ENCODE peak calls at places on chromosomes 6 and 20, in four cellular contexts. N, Z, S and M are unnamed samples.

GRCh38 chr20:50691585-50692552 is 527 bp upstream of the RIPOR3 start:
- DNase-seq in N (peak; percentile 64), S (no peak), Z (no peak), M (peak; percentile 80)

GRCh38 chr6:20746805-20747204 is 212.5 kb downstream of the CDKAL1 start:
- DNase-seq in N (no peak), Z (no peak), S (no peak), M (no peak)

GRCh38 chr20:44264287-44264686 is 17.2 kb downstream of the GDAP1L1 start:
- DNase-seq in Z (peak; percentile 56), S (no peak), N (no peak), M (peak; percentile 4)

GRCh38 chr6:30907758-30908591 is at the start of gene GTF2H4:
- DNase-seq in Z (peak; percentile 98), N (peak; percentile 98), S (peak; percentile 93), M (peak; percentile 99)

GRCh38 chr6:129494099-129494498 is 215.9 kb downstream of the ARHGAP18 start:
- DNase-seq in S (no peak), Z (no peak), N (peak; percentile 46), M (peak; percentile 42)

GRCh38 chr6:47169785-47170685 is 127.9 kb upstream of the ADGRF1 start:
- DNase-seq in Z (no peak), N (peak; percentile 47), S (no peak), M (peak; percentile 61)

GRCh38 chr6:30542915-30543314 is 13.4 kb downstream of the GNL1 start:
- DNase-seq in Z (no peak), S (no peak), N (peak; percentile 12), M (peak; percentile 23)

GRCh38 chr20:57399587-57400261 is 8.5 kb downstream of the RBM38 start:
- DNase-seq in S (no peak), N (peak; percentile 20), Z (no peak), M (no peak)

GRCh38 chr20:24993337-24994185 is 1.0 kb upstream of the APMAP start:
- DNase-seq in Z (no peak), N (peak; percentile 36), S (peak; percentile 20), M (peak; percentile 79)

GRCh38 chr20:3661836-3662665 is 1.1 kb downstream of the GFRA4 start:
- DNase-seq in S (no peak), Z (no peak), N (no peak), M (no peak)

GRCh38 chr6:29941006-29941405 is 1.3 kb upstream of the HLA-A start:
- DNase-seq in N (no peak), Z (no peak), S (no peak), M (no peak)

DNA sequence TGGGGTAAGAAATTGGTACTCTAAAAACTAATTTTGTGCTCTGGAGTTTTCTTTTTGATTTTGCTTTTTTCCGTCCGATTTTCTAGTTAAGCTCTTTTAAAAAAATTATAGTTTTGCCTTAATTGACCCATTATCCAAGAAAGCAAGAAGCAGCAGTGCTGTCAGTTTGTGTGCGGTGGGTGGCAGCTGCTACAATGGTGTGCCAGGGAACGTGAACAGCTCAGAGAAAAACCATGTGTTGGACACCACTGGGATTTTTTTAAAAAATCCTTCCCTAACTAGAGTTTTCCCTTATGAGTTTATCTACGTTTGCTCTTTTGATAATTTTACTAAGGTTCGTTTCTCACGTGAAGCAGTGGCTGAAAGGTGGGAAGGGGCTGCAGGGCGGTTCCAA is 8.0 kb downstream of the MAP3K5 start:
- DNase-seq in S (no peak), N (no peak), Z (no peak), M (no peak)
- TF ChIP-seq EZH2 in S (no peak), N (no peak), Z (no peak), M (no peak)

GRCh38 chr6:54132587-54132986 is 21.3 kb downstream of the MLIP start:
- DNase-seq in S (no peak), Z (no peak), N (no peak), M (no peak)
- H3K4me2 ChIP-seq in S (no peak overlapping the region), Z (no peak overlapping the region), N (no peak overlapping the region), M (no peak overlapping the region)

DNA sequence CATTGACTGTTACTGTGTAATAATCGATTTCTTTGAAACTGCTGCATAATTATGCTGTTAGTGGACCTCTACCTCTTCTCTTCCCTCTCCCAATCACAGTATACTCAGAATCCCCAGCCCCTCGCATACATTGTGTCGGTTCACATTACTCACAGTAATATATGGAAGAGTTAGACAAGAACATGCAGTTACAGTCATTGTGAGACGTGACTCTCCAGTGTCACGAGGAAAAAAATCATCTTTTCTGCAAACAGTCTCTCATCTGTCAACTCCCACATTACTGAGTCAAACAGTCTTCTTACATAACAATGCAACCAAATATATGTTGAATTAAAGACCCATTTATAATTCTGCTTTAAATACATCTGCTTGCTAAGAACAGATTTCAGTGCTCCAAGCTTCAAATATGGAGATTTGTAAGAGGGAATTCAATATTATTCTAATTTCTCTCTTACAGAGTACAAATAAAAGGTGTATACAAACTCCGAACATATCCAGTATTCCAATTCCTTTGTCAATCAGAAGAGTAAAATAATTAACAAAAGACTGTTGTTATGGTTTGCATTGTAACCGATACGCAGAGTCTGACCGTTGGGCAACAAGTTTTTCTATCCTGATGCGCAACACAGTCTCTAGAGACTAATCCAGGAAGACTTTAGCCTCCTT is 113.3 kb downstream of the TMEM242 start:
- DNase-seq in S (no peak), Z (no peak), N (no peak), M (no peak)
- H3K27ac ChIP-seq in S (no peak overlapping the region), Z (no peak overlapping the region), N (no peak overlapping the region), M (no peak overlapping the region)

DNA sequence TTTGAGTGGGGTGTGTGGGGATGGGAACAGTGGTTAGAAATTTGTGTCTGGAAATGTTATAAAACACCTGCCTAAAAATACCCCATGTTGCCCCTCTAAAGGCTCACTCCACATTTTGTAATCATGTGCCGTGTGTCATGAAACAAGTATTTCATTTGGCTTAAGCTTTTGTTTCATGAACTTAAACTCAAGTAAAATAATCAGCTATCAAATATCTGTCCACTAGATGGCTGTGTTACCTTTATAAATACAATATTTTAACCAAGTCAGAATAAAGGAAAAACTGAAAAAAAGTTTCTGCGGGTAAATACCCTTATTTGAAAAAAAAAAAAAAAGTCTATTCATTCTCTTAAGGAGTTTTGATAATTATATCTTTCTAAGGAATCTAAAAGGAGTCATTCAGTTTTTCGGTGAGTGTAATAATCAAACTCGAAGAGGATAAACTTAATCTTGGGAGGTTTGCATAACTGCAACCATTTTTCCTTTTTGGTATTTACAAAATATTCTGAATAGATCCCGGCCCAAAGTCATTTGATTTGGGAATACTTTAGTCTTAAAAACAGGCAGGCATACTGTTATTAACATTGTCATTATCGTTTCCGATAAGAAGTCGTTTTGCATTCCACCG is 29.9 kb upstream of the MTRF1L start:
- DNase-seq in S (no peak), N (peak; percentile 67), Z (no peak), M (peak; percentile 75)
- TF ChIP-seq EZH2 in S (no peak), N (no peak), Z (no peak), M (no peak)

DNA sequence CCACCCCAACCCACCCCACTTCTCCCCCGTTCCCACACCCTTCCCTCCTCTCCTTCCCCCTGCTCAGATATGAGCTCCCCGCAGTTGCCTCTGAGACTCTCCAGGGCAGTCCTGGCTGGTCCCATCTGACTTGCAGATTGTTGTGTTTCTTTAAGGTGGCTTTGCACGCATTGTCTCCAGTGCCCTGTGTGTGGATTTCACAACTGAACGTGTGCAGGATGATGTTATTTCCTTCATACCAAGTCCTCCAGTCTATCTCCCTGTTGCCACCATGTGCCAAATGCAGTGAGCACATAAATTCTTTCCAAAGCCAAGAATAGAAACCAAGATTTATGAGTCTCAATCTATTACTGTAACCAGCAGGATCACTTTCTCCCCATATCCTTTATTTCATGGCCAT is 79.1 kb downstream of the TMEM242 start:
- DNase-seq in Z (no peak), S (no peak), N (peak; percentile 84), M (peak; percentile 97)
- H3K4me2 ChIP-seq in Z (no peak overlapping the region), S (no peak overlapping the region), N (no peak overlapping the region), M (peak overlapping the region; percentile 27)

DNA sequence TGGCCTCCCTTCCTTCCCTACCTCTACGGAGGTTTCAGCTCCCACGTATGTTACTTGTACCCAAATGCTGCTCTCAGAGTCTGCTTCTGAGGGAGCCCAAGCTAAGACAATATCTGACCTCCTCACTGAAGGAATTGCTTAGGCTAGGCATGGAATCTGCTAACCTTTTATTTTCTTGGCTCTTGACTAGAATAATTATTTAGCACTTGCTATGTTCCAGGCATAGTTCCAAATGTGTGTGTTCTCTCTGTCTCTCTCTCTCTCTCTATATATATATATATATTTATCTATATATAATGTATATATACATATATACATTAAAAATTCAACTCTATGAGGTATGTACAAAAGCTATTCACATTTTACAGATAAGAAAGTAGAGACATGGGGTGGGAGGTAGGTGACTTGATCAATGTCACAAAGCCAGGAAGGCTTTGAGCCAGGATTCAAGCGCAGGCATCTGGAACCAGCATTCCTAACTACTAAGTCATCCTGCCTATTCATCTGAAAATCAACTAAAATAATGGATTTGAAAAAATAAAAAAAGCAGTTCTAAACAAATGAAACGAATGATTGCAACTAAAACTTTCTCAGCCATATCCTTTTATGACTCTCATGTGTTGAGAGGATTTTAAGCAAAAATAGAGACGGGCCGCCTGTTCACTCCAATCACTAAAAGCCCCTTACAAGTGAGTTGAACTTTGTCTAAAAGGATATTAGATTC is 189.7 kb upstream of the JAG1 start:
- DNase-seq in S (no peak), Z (no peak), N (peak; percentile 90), M (peak; percentile 79)
- H3K27ac ChIP-seq in S (no peak overlapping the region), Z (no peak overlapping the region), N (peak overlapping the region; percentile 7), M (peak overlapping the region; percentile 51)

GRCh38 chr6:147506704-147507114 is 1.8 kb upstream of the SAMD5 start:
- DNase-seq in N (peak; percentile 40), S (peak; percentile 88), Z (no peak), M (peak; percentile 66)

GRCh38 chr6:147508871-147509608 is 550 bp downstream of the SAMD5 start:
- DNase-seq in N (no peak), Z (no peak), S (peak; percentile 61), M (no peak)

GRCh38 chr6:147509900-147510299 is 1.4 kb downstream of the SAMD5 start:
- DNase-seq in N (no peak), S (no peak), Z (no peak), M (no peak)

GRCh38 chr6:147508073-147508870 is at the start of gene SAMD5:
- DNase-seq in S (peak; percentile 74), Z (no peak), N (peak; percentile 75), M (peak; percentile 61)

GRCh38 chr6:147507162-147508072 is 1.1 kb upstream of the SAMD5 start:
- DNase-seq in Z (no peak), S (peak; percentile 57), N (peak; percentile 13), M (peak; percentile 37)
- TF ChIP-seq EZH2 in Z (no peak), S (peak; percentile 83), N (no peak), M (peak; percentile 40)